ENCODE peak calls at places on chromosomes 4 and X, in four cellular contexts. G, A, F and J are unnamed samples.

GRCh38 chr4:31667701-31668100 is 947.5 kb downstream of the PCDH7 start:
- DNase-seq in F (no peak), G (no peak), A (no peak), J (no peak)

GRCh38 chrX:103716967-103717366 is 6.3 kb downstream of the TMEM31 start:
- DNase-seq in A (peak), G (no peak), F (peak), J (no peak)

GRCh38 chr4:3329887-3330286 is 37.1 kb downstream of the RGS12 start:
- DNase-seq in G (no peak), F (no peak), A (no peak), J (no peak)

GRCh38 chr4:170025523-170026252 is 507 bp downstream of the MFAP3L start:
- DNase-seq in F (no peak), G (no peak), A (peak), J (no peak)

GRCh38 chrX:97050413-97050812 is 166.7 kb downstream of the RPA4 start:
- DNase-seq in A (peak), F (no peak), G (no peak), J (no peak)

GRCh38 chr4:76622126-76622525 is 187.1 kb downstream of the SHROOM3 start:
- DNase-seq in F (peak), A (no peak), G (no peak), J (no peak)

GRCh38 chr4:42397256-42397634 is at the start of gene SHISA3:
- DNase-seq in A (peak), G (no peak), F (no peak), J (no peak)

GRCh38 chrX:97527725-97528124 is 644.0 kb downstream of the RPA4 start:
- DNase-seq in F (no peak), G (no peak), A (no peak), J (no peak)

GRCh38 chr4:41366911-41367517 is 110.3 kb downstream of the UCHL1 start:
- DNase-seq in F (no peak), G (no peak), A (no peak), J (no peak)

GRCh38 chr4:80017125-80017854 is 55.7 kb downstream of the ANTXR2 start:
- DNase-seq in F (peak), A (peak), G (no peak), J (peak)

GRCh38 chr4:100014616-100015015 is 64.5 kb upstream of the H2AZ1 start:
- DNase-seq in F (peak), G (no peak), A (no peak), J (no peak)

GRCh38 chr4:119629142-119629471 is 503 bp upstream of the PDE5A start:
- DNase-seq in A (no peak), F (no peak), G (no peak), J (no peak)

GRCh38 chr4:152255437-152255836 is 280.5 kb downstream of the FBXW7 start:
- DNase-seq in G (no peak), F (no peak), A (peak), J (peak)

GRCh38 chr4:151559595-151559994 is 150.6 kb downstream of the FHIP1A start:
- DNase-seq in A (no peak), G (no peak), F (no peak), J (no peak)